ENCODE peak calls at places on chromosomes 3 and 15, in five cellular contexts. L is GM13976, R is BE2C, B is right lobe of liver, I is astrocyte of the spinal cord. E is an unnamed sample.

GRCh38 chr3:99586680-99587079 is 51.7 kb upstream of the COL8A1 start:
- DNase-seq in L (no peak), R (no peak), B (no peak), I (peak), E (no peak)

GRCh38 chr15:76150508-76150907 is 90.7 kb downstream of the TMEM266 start:
- DNase-seq in L (no peak), R (no peak), B (peak), I (no peak), E (peak)

GRCh38 chr15:48250640-48251076 is 44.6 kb downstream of the SLC12A1 start:
- DNase-seq in L (peak), R (peak), B (no peak), I (peak), E (peak)

GRCh38 chr3:117398166-117398954 is 688.8 kb downstream of the TUSC7 start:
- DNase-seq in L (no peak), R (no peak), B (no peak), I (no peak), E (no peak)

GRCh38 chr3:190676477-190676876 is 162.6 kb downstream of the IL1RAP start:
- DNase-seq in L (no peak), R (no peak), B (no peak), I (peak), E (no peak)

GRCh38 chr3:195041871-195042740 is 228.9 kb downstream of the XXYLT1 start:
- DNase-seq in L (no peak), R (no peak), B (no peak), I (no peak), E (no peak)

GRCh38 chr15:31236184-31237041 is 90.2 kb upstream of the KLF13 start:
- DNase-seq in L (peak), R (peak), B (peak), I (peak), E (no peak)

GRCh38 chr3:152524198-152525140 is 255.7 kb downstream of the MBNL1 start:
- DNase-seq in L (peak), R (peak), B (no peak), I (peak), E (peak)

GRCh38 chr3:174253221-174253620 is 605.9 kb upstream of the NAALADL2 start:
- DNase-seq in L (no peak), R (no peak), B (no peak), I (no peak), E (no peak)

GRCh38 chr3:133506215-133506901 is 67.1 kb upstream of the CDV3 start:
- DNase-seq in L (peak), R (no peak), B (peak), I (no peak), E (peak)

GRCh38 chr3:17639257-17639656 is 103.2 kb downstream of the TBC1D5 start:
- DNase-seq in L (no peak), R (no peak), B (no peak), I (peak), E (no peak)

GRCh38 chr15:33226559-33227181 is 32.2 kb upstream of the FMN1 start:
- DNase-seq in L (no peak), R (peak), B (no peak), I (peak), E (peak)
- TF ChIP-seq CTCF in L (no peak), R (peak), B (peak), I (peak), E (peak)

DNA sequence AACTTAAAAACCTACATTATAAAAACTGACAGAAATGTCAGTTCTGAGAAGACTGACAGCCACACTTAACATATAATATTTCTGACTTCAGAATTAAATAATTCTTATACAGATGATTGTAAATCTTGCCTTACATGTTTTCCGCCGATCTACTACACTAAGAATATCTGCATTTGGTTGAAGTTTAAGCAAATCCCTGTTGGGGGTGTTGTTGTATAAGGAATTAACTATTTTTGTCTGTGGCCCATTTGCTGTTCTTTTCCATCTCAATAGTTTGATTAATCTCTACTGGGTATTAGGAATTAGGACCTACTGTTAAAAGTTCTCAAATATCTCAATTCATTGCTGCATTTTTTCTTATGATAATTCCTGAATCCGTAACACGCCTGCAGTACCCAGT is 838.3 kb upstream of the ROBO1 start:
- DNase-seq in L (no peak), R (no peak), B (no peak), I (no peak), E (no peak)
- TF ChIP-seq CTCF in L (no peak), R (peak), B (peak), I (no peak), E (no peak)

GRCh38 chr3:128498127-128498626 is 5.2 kb upstream of the GATA2 start:
- DNase-seq in L (no peak), R (no peak), B (no peak), I (no peak), E (no peak)

GRCh38 chr3:128496602-128497304 is 3.8 kb upstream of the GATA2 start:
- DNase-seq in L (no peak), R (peak), B (peak), I (no peak), E (no peak)

GRCh38 chr3:128496019-128496601 is 3.1 kb upstream of the GATA2 start:
- DNase-seq in L (no peak), R (peak), B (no peak), I (no peak), E (no peak)

GRCh38 chr3:128498901-128499530 is 6.0 kb upstream of the GATA2 start:
- DNase-seq in L (no peak), R (peak), B (no peak), I (no peak), E (no peak)

DNA sequence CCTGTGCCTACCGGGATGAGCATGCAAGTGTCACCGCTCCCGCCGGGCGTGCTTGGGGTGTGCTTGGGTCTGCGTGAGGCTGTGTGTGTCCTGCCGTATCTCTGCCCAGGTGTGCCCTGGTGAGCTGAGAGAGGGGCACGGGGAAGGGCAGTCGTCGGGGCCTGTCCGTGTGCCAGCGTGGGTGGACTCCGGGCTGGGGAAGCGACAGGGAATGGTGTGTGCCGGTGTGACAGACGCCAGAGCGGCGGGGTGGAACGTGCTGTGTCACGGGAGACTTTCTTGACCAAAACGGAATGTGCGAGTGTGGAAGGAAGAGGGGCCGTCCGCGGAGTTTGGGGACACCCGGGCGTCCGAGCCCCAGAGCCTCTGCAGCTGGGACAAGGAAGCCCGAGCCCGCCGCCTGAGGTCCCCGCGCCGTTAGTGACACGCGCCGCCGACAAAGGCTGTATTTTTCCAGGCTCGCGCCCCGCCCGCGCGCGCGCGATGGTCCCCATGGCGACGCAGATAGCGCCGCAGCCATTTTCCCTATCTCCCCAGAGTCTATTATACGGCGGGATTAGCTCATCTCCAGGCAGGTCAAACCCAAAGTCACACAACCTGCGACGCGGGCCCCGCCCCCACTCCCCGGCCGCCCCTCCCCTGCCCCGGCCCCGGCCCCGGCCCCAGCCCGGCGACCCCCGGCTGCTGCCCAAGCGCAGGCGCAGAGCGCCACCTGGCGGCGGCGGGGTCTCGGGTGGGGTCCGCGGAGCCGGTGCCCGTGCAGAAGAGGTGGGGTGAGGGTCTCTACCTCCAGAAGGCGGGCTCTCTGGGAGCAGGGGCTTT is 4.5 kb upstream of the GATA2 start:
- DNase-seq in L (peak), R (peak), B (peak), I (no peak), E (peak)
- TF ChIP-seq CTCF in L (peak), R (peak), B (peak), I (peak), E (peak)

DNA sequence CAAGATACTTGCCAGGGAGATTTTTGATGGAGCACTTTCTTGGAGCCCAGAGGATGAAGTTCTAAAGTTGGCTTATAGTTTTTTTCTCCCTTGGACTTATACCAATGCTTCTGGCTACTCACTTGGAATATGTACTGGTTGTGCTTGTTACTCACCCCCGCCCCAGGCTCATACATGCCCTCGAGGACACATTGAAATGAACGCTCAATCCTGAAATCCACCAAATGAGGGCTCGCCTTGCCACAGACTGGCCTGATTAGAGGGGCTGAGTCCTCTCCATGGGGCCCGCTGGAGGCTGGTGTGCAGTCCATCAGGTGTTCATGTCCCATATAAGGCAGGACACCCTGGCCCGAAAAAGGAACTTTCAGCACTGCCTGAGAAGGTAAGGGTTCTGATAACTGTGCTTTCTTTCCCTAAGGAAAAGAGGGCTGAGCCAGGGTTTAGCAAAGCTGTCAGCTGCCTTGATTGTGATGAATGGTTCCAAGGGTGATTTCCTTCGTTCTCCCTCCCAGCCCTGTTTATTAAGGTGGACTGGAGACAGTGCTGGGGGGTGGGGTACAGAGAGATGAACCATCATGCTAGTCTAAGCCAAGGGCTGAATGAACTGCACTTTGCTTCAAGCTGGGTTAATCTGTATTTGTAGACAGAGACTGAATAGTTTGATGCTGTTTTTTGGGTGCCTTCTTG is 10.6 kb downstream of the PXYLP1 start:
- DNase-seq in L (no peak), R (no peak), B (no peak), I (no peak), E (no peak)
- TF ChIP-seq CTCF in L (no peak), R (no peak), B (no peak), I (no peak), E (no peak)

DNA sequence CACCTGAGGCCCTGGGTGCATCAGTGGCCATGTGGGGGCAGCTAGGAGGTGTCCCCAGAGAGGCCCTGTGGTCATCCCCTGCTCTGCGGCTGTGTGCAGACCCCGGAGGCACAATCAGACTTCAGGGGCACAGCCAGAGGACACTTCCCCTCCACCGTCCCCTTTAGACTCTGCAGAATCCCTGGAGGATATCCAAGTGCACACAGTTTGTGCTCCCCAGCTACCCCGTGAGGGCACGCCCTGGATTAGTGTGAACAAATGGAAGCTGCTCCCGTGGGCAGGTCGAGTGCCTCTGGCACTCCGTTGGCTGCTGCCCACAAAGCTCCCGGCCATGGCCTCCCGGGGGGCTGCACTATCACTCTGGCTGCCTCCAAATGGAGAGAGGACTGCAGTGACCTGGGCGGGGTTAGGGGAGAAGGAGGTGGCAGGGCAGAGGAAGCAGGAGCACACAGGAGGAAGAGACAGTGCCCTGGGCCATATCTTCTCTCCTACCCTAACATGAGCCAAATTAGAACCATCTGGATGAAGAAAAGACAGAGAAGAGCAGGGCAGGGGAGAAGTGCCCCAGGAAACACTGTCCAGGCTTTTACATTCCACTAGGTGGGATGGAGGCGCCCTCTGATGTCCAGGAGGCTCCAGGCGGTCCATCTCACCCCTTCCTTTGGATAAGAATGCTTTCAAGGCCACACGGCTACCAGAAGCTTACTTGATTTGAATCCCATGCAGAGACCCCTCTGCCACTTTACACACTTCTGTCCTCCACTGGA is 29.5 kb upstream of the ACAD9 start:
- DNase-seq in L (no peak), R (peak), B (no peak), I (peak), E (peak)
- TF ChIP-seq CTCF in L (no peak), R (peak), B (no peak), I (peak), E (no peak)

DNA sequence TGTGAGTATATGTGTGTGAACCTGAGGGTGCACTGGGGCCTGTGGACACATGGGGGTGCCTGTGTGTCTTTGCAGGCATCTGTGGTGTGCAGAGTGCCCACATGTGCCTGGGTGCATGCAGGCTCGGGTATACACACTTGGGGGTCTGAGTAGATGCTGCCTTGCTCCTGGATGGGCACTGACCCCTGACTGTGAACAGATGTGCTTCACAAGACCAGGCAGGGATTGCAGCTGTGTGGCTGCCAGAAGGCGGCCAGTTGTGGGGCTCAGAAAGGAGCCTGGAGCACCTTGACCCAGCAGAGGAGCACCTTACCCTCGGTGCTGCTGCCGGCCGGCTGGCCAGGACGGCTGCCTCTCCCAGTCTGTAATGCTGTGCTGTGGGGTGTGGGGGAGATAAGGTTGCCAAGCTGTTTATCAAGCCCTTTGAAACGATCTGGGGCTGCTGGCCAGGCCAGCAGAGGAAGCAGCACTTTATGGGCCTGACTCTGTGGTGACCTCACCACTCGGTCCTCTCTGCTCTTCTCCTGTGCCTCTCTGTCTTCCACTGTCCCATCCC is 55.5 kb upstream of the MRPS22 start:
- DNase-seq in L (no peak), R (no peak), B (peak), I (no peak), E (no peak)
- TF ChIP-seq CTCF in L (no peak), R (no peak), B (no peak), I (peak), E (no peak)

GRCh38 chr3:126134219-126134975 is 46.0 kb downstream of the ALDH1L1 start:
- DNase-seq in L (peak), R (peak), B (peak), I (peak), E (peak)

GRCh38 chr3:126130981-126131750 is 47.2 kb upstream of the SLC41A3 start:
- DNase-seq in L (no peak), R (no peak), B (peak), I (no peak), E (no peak)

GRCh38 chr3:126131881-126132750 is 48.2 kb upstream of the SLC41A3 start:
- DNase-seq in L (no peak), R (no peak), B (peak), I (no peak), E (no peak)

GRCh38 chr3:126133606-126134005 is 46.8 kb downstream of the ALDH1L1 start:
- DNase-seq in L (no peak), R (no peak), B (peak), I (no peak), E (no peak)

DNA sequence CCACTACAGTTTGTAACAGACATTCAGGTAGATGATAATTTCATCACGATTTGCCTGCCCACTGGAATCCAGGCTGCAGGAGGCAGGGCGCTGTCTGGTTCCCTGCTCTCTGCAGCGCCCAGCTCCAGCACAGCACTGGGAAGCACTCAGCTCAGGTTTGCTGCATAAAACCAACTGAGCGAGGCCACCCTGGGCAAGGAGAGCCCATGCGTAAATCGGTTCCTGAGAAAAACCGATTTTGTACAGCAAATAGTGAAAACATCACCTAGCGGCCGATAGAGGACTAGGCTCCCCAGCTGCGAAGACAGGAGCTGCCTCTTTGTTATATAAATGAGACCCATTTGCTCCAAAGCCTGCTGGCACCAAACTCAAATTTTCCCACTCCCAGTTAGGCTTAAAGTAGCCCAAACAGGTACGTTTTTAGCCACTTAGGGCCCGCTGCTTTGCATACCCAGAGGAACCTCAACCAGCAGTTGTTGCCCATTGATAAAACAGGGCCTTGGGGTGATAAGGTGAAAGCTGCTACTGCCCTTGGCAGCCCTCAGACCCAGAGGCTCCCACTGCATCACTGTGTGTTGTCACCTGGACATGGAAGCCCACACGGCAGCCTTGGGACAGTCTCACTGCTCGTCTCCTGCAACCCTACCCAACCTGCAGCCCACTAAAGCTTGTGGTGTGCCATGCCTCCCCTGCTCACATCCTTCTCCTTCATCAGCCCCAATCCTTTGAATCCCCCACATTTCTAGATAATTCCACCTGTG is 47.5 kb downstream of the ALDH1L1 start:
- DNase-seq in L (no peak), R (no peak), B (peak), I (no peak), E (no peak)
- TF ChIP-seq CTCF in L (no peak), R (no peak), B (no peak), I (peak), E (no peak)

E was measured in activated CD8-positive, alpha-beta T cell treated with anti-CD3 and anti-CD28 coated beads for 36 hours.